ENCODE peak calls at places on chromosomes 5 and 9, in eight cellular contexts. I, U, Y, L, D, A, Q and W are unnamed samples. For H3K4me1, the result is how much of the 10 kb centered on the place peaks cover.

GRCh38 chr5:55920784-55921183 is 69.6 kb downstream of the IL31RA start:
- DNase-seq in L (no peak), U (no peak), Y (no peak), I (no peak), Q (no peak), D (no peak), A (no peak), W (no peak)

GRCh38 chr9:20805766-20806165 is 121.7 kb downstream of the FOCAD start:
- DNase-seq in I (no peak), U (no peak), Q (no peak), D (no peak), Y (no peak), L (no peak), A (no peak), W (no peak)

GRCh38 chr5:146717951-146718350 is 160.6 kb downstream of the PPP2R2B start:
- DNase-seq in A (no peak), L (no peak), D (no peak), I (no peak), Y (no peak), Q (no peak), U (no peak), W (no peak)

GRCh38 chr5:171667341-171668096 is 118.1 kb upstream of the SMIM23 start:
- DNase-seq in Y (peak), U (peak), L (peak), D (no peak), Q (no peak), I (no peak), A (no peak), W (peak)

GRCh38 chr9:69476797-69477196 is 151.8 kb downstream of the ENTREP1 start:
- DNase-seq in A (no peak), U (no peak), I (no peak), Q (no peak), Y (no peak), D (no peak), L (no peak), W (no peak)

GRCh38 chr5:142106061-142106460 is 2.5 kb upstream of the NDFIP1 start:
- DNase-seq in Q (no peak), A (no peak), U (peak), L (no peak), D (no peak), I (no peak), Y (no peak), W (no peak)

GRCh38 chr9:87620727-87621322 is 105.1 kb upstream of the CTSL start:
- DNase-seq in A (no peak), U (no peak), Y (no peak), D (no peak), I (no peak), Q (no peak), L (no peak), W (no peak)

GRCh38 chr5:178786859-178787499 is 56.5 kb upstream of the ZNF354A start:
- DNase-seq in D (peak), Y (peak), L (no peak), U (no peak), Q (no peak), A (no peak), I (no peak), W (no peak)

GRCh38 chr5:176157656-176158055 is 80.6 kb upstream of the SIMC1 start:
- DNase-seq in Q (no peak), U (no peak), I (no peak), L (no peak), A (no peak), Y (no peak), D (no peak), W (no peak)

GRCh38 chr5:132473019-132473531 is 17.5 kb downstream of the IRF1 start:
- DNase-seq in Q (no peak), A (no peak), U (peak), Y (no peak), I (no peak), L (no peak), D (peak), W (no peak)

GRCh38 chr9:125992557-125992956 is 245.4 kb downstream of the PBX3 start:
- DNase-seq in A (peak), Y (no peak), D (no peak), Q (no peak), L (no peak), U (peak), I (no peak), W (no peak)

GRCh38 chr5:35369965-35370790 is 139.9 kb upstream of the PRLR start:
- DNase-seq in Y (no peak), Q (no peak), I (no peak), A (no peak), L (no peak), D (no peak), U (no peak), W (no peak)

GRCh38 chr5:115657883-115658233 is 32.0 kb upstream of the TMED7 start:
- DNase-seq in Q (no peak), Y (no peak), L (no peak), A (no peak), I (peak), D (no peak), U (no peak), W (no peak)

GRCh38 chr9:83508072-83508471 is 30.1 kb downstream of the FRMD3 start:
- DNase-seq in Y (no peak), A (no peak), U (no peak), Q (no peak), L (no peak), D (no peak), I (no peak), W (no peak)

GRCh38 chr5:14809369-14810144 is 62.0 kb downstream of the ANKH start:
- DNase-seq in L (no peak), A (peak), U (peak), Q (peak), I (peak), D (peak), Y (no peak), W (peak)

GRCh38 chr5:149675467-149676201 is 54.5 kb upstream of the PPARGC1B start:
- DNase-seq in U (no peak), I (no peak), D (peak), L (no peak), Y (no peak), A (no peak), Q (no peak), W (no peak)

GRCh38 chr9:98775831-98776441 is 20.4 kb downstream of the ANKS6 start:
- DNase-seq in Q (peak), U (no peak), A (no peak), L (no peak), D (no peak), Y (no peak), I (peak), W (peak)

DNA sequence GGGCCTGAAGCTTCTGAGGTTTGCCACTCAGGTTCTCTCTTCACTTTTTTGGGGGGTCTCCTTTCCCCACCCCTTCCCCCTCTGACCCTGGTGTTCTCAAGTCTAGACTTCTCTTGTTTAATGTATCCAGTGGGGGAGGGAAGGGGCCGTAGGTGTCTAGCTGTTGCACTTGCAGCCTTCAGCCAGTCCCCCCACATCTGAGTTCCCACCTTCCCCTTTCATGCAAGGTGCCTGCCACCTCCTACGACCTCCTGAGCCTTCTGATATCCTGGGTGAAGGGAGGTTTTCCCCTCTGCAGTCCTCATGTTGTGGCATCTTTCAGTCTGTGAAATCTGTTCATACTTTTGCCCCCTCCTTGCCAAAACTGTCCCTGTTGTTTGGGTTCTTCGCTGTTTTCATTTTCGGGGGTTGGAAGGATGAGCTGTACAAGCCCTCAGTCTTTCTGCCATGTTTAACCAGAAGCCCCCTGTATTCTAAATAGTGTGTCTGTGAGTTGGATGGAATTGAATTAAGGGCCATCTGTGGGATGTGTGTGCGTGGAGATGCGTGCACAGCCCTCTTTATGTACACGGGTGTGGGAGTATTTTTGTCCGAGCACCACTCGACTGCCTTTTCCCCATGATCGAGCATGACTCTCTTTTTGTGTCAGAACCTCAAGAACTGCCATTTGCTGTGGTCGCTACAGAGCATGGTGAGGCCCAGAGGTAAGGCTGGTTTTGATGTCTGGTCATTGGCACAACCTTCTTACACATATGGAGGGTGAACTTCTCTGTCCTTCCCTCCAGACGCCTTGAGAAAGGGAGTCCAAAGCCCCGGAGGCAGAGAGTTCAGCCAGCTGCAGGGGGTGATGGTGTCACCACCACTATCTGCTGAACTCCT is 23.6 kb downstream of the PRRC2B start:
- DNase-seq in I (no peak), Y (no peak), Q (no peak), L (no peak), D (no peak), A (no peak), U (no peak), W (no peak)
- H3K27ac ChIP-seq in I (no peak), Y (peak), Q (peak), L (peak), D (no peak), A (no peak), U (peak), W (no peak)

DNA sequence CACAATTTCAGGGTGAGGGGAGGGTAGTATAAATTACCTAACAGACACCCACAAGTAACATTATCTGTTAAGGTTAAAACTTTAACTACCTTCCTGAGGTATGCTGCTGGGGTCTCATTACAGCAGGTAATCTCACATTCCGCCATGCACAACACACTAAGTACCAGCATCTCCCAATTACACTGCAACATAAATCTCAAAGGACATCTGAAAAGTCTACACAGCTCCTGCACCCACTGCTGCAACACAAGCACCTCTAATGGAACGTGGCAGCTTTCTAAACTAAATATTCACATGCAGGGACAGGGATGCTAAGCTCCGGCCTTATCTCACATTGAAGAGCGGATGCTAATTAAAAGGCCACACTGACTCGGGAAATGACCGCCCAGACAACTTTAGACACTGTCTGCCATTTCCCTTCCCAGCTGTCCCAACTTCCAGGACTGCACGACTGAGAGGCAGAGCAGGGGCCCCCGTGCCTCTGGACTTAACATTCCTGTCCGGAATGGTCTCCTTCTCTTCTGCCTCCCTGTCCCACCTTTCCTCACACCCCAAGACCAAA is 45.9 kb downstream of the PSMB7 start:
- DNase-seq in Q (no peak), Y (no peak), A (no peak), L (no peak), U (no peak), D (no peak), I (no peak), W (no peak)
- H3K4me1 ChIP-seq in Q (under half), Y (under half), A (under half), L (under half), U (under half), D (under half), I (under half), W (under half)

GRCh38 chr9:19378647-19379046 is 1.4 kb downstream of the RPS6 start:
- DNase-seq in Q (no peak), A (no peak), L (no peak), Y (no peak), I (no peak), U (no peak), D (no peak), W (no peak)
- TF ChIP-seq POLR2A in Q (no peak), A (no peak), L (no peak), Y (no peak), I (no peak), U (no peak), D (no peak), W (no peak)

GRCh38 chr9:690517-691111 is 150.9 kb upstream of the DMRT1 start:
- DNase-seq in D (no peak), L (no peak), I (no peak), Q (no peak), U (no peak), Y (no peak), A (no peak), W (no peak)
- H3K27ac ChIP-seq in D (peak), L (no peak), I (no peak), Q (no peak), U (peak), Y (peak), A (no peak), W (no peak)

GRCh38 chr5:158054073-158054387 is 195.1 kb upstream of the CLINT1 start:
- DNase-seq in L (no peak), I (no peak), D (no peak), Y (no peak), Q (no peak), U (no peak), A (no peak), W (no peak)
- H3K4me1 ChIP-seq in L (under half), I (under half), D (under half), Y (under half), Q (under half), U (under half), A (under half), W (under half)

GRCh38 chr9:38038307-38039089 is 30.5 kb downstream of the SHB start:
- DNase-seq in Y (no peak), A (no peak), U (peak), L (no peak), I (no peak), D (no peak), Q (no peak), W (peak)
- TF ChIP-seq POLR2A in Y (no peak), A (no peak), U (no peak), L (no peak), I (no peak), D (no peak), Q (no peak), W (no peak)